ENCODE peak calls at places on chromosomes 5 and 9, in four cellular contexts. One of them, this sample, is unnamed.

GRCh38 chr5:141517902-141518610 is 29.2 kb downstream of the PCDHGC5 start:
- DNase-seq in CD8-positive, alpha-beta T cell: no peak
- DNase-seq in WERI-Rb-1: no peak
- DNase-seq in cardiac fibroblast: peak; percentile 71
- DNase-seq in this sample: no peak

GRCh38 chr5:80399553-80400239 is 8.2 kb upstream of the ZFYVE16 start:
- DNase-seq in WERI-Rb-1: no peak
- DNase-seq in CD8-positive, alpha-beta T cell: no peak
- DNase-seq in cardiac fibroblast: peak; percentile 57
- DNase-seq in this sample: no peak

GRCh38 chr9:116860509-116861120 is 173.5 kb downstream of the TRIM32 start:
- DNase-seq in cardiac fibroblast: peak; percentile 75
- DNase-seq in CD8-positive, alpha-beta T cell: no peak
- DNase-seq in WERI-Rb-1: peak; percentile 85
- DNase-seq in this sample: peak; percentile 66

GRCh38 chr5:137312060-137312459 is 187.1 kb downstream of the SPOCK1 start:
- DNase-seq in WERI-Rb-1: peak; percentile 11
- DNase-seq in CD8-positive, alpha-beta T cell: no peak
- DNase-seq in cardiac fibroblast: no peak
- DNase-seq in this sample: no peak

GRCh38 chr9:91253488-91253887 is 108.2 kb downstream of the AUH start:
- DNase-seq in CD8-positive, alpha-beta T cell: peak; percentile 7
- DNase-seq in WERI-Rb-1: no peak
- DNase-seq in cardiac fibroblast: no peak
- DNase-seq in this sample: no peak

GRCh38 chr9:20990867-20991266 is 40.6 kb downstream of the HACD4 start:
- DNase-seq in CD8-positive, alpha-beta T cell: no peak
- DNase-seq in cardiac fibroblast: no peak
- DNase-seq in WERI-Rb-1: no peak
- DNase-seq in this sample: no peak

GRCh38 chr5:76818844-76819831 is at the start of gene F2RL1:
- DNase-seq in CD8-positive, alpha-beta T cell: peak; percentile 31
- DNase-seq in cardiac fibroblast: peak; percentile 78
- DNase-seq in WERI-Rb-1: peak; percentile 85
- DNase-seq in this sample: peak; percentile 55

GRCh38 chr5:15897609-15898008 is 282.0 kb downstream of the MARCHF11 start:
- DNase-seq in cardiac fibroblast: peak; percentile 38
- DNase-seq in CD8-positive, alpha-beta T cell: no peak
- DNase-seq in WERI-Rb-1: no peak
- DNase-seq in this sample: no peak

GRCh38 chr5:133861161-133861737 is 107.2 kb downstream of the C5orf15 start:
- DNase-seq in cardiac fibroblast: no peak
- DNase-seq in WERI-Rb-1: no peak
- DNase-seq in CD8-positive, alpha-beta T cell: no peak
- DNase-seq in this sample: no peak

GRCh38 chr5:43314724-43315123 is 1.5 kb upstream of the HMGCS1 start:
- DNase-seq in CD8-positive, alpha-beta T cell: no peak
- DNase-seq in WERI-Rb-1: no peak
- DNase-seq in cardiac fibroblast: no peak
- DNase-seq in this sample: no peak

GRCh38 chr5:124912653-124913328 is 166.4 kb upstream of the ZNF608 start:
- DNase-seq in WERI-Rb-1: no peak
- DNase-seq in cardiac fibroblast: no peak
- DNase-seq in CD8-positive, alpha-beta T cell: no peak
- DNase-seq in this sample: no peak

GRCh38 chr5:78483809-78484521 is 123.5 kb downstream of the SCAMP1 start:
- DNase-seq in cardiac fibroblast: peak; percentile 82
- DNase-seq in CD8-positive, alpha-beta T cell: no peak
- DNase-seq in WERI-Rb-1: no peak
- DNase-seq in this sample: no peak

GRCh38 chr5:13566903-13567339 is 377.6 kb downstream of the DNAH5 start:
- DNase-seq in cardiac fibroblast: no peak
- DNase-seq in CD8-positive, alpha-beta T cell: no peak
- DNase-seq in WERI-Rb-1: no peak
- DNase-seq in this sample: no peak

GRCh38 chr9:126703330-126704156 is 89.8 kb downstream of the LMX1B start:
- DNase-seq in cardiac fibroblast: no peak
- DNase-seq in CD8-positive, alpha-beta T cell: no peak
- DNase-seq in WERI-Rb-1: no peak
- DNase-seq in this sample: peak; percentile 7

GRCh38 chr9:89937051-89937450 is 332.2 kb downstream of the GADD45G start:
- DNase-seq in CD8-positive, alpha-beta T cell: no peak
- DNase-seq in WERI-Rb-1: no peak
- DNase-seq in cardiac fibroblast: no peak
- DNase-seq in this sample: no peak

GRCh38 chr9:89939893-89940292 is 335.1 kb downstream of the GADD45G start:
- DNase-seq in CD8-positive, alpha-beta T cell: no peak
- DNase-seq in WERI-Rb-1: no peak
- DNase-seq in cardiac fibroblast: no peak
- DNase-seq in this sample: no peak

GRCh38 chr9:89933578-89933977 is 328.8 kb downstream of the GADD45G start:
- DNase-seq in cardiac fibroblast: no peak
- DNase-seq in WERI-Rb-1: no peak
- DNase-seq in CD8-positive, alpha-beta T cell: no peak
- DNase-seq in this sample: no peak

GRCh38 chr9:89935791-89936190 is 331.0 kb downstream of the GADD45G start:
- DNase-seq in cardiac fibroblast: no peak
- DNase-seq in WERI-Rb-1: no peak
- DNase-seq in CD8-positive, alpha-beta T cell: no peak
- DNase-seq in this sample: no peak

DNA sequence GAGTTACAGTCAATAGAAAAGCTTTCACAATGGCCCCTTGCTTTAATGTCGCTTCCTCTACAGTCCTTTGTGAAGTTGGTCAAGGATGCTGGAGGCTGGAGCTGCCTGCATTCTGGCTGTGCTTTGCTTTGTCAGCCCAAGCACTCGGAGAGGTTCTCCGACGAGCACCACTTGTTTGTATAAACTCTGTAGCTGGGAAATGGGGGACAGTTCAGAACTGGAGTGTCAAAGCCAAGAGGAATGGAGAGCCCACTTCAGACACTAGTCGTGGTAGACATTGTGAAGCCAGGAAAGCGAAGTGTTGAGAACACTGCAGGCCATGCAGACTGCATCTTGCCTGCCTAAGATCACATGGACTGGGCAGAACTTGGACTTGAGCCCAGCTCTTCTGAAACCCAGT is 330.3 kb downstream of the GADD45G start:
- DNase-seq in WERI-Rb-1: no peak
- DNase-seq in CD8-positive, alpha-beta T cell: no peak
- DNase-seq in cardiac fibroblast: no peak
- DNase-seq in this sample: no peak
- TF ChIP-seq CTCF in WERI-Rb-1: no peak
- TF ChIP-seq CTCF in CD8-positive, alpha-beta T cell: no peak
- TF ChIP-seq CTCF in cardiac fibroblast: no peak
- TF ChIP-seq CTCF in this sample: no peak

DNA sequence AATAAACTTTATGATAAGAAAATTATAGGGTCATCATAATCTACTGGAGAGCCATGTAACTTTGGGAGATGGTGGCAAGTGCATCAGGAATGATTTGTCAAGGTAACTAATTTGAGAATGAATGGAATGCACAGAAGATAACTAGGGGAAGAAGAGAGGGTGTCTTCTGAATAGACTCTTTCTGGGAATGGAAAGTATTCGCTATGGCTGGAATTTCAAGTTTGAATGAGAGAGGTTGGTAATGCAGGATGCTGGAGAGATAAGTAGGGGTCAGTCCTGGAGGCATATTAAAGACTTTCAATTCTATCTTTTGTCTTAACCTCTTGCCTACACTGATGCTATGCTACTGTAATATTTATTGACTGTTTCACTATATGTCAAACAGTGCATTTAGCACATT is 714.2 kb downstream of the CETN3 start:
- DNase-seq in CD8-positive, alpha-beta T cell: no peak
- DNase-seq in WERI-Rb-1: no peak
- DNase-seq in cardiac fibroblast: no peak
- DNase-seq in this sample: no peak
- TF ChIP-seq CTCF in CD8-positive, alpha-beta T cell: no peak
- TF ChIP-seq CTCF in WERI-Rb-1: no peak
- TF ChIP-seq CTCF in cardiac fibroblast: no peak
- TF ChIP-seq CTCF in this sample: no peak

DNA sequence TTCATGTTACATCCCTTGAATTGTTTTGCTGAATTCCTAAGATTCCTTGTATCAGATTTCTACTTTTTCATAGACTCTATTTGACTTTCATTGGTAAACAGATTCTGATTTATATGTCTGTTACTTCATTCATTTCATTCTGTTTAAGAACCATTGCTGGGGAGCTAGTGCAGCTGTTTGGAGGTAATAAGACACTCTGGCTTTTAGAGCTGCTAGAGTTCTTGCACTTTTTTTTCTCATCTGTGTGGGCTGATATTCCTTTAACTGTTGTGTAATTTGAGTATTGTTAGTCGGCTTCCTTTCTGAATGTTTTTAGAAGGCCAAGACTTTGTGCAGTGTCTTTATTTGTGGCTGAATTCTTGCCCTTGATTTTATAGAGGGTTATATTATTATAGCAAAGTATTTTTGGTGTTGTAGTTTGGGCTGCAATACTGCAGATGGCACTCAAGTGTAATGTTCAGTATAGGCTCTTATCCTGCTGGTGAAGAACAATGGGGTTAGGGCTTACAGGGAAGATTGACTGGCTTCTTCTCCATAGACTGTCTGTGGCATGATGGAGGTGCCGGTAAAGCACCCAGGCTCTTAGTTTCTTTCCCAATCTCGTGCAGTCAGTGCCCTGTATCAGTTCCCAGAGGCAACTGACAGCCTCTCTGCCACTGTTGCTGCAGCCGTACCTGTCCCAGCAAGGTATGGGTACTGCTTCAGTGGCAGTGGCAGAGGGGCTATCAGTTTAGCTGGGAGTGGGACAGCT is 162.2 kb downstream of the OXCT1 start:
- DNase-seq in WERI-Rb-1: peak; percentile 10
- DNase-seq in CD8-positive, alpha-beta T cell: no peak
- DNase-seq in cardiac fibroblast: peak; percentile 73
- DNase-seq in this sample: no peak
- TF ChIP-seq CTCF in WERI-Rb-1: peak; percentile 46
- TF ChIP-seq CTCF in CD8-positive, alpha-beta T cell: no peak
- TF ChIP-seq CTCF in cardiac fibroblast: peak; percentile 70
- TF ChIP-seq CTCF in this sample: peak; percentile 61

GRCh38 chr5:169719360-169720314 is 82.6 kb downstream of the DOCK2 start:
- DNase-seq in cardiac fibroblast: no peak
- DNase-seq in CD8-positive, alpha-beta T cell: no peak
- DNase-seq in WERI-Rb-1: no peak
- DNase-seq in this sample: no peak

GRCh38 chr5:169717298-169717697 is 80.2 kb downstream of the DOCK2 start:
- DNase-seq in cardiac fibroblast: peak; percentile 88
- DNase-seq in CD8-positive, alpha-beta T cell: no peak
- DNase-seq in WERI-Rb-1: no peak
- DNase-seq in this sample: no peak

GRCh38 chr5:169723103-169723831 is 86.2 kb downstream of the DOCK2 start:
- DNase-seq in CD8-positive, alpha-beta T cell: no peak
- DNase-seq in WERI-Rb-1: no peak
- DNase-seq in cardiac fibroblast: no peak
- DNase-seq in this sample: no peak

GRCh38 chr5:169724303-169724702 is 87.2 kb downstream of the DOCK2 start:
- DNase-seq in CD8-positive, alpha-beta T cell: no peak
- DNase-seq in WERI-Rb-1: no peak
- DNase-seq in cardiac fibroblast: no peak
- DNase-seq in this sample: no peak

GRCh38 chr5:169721771-169722170 is 84.7 kb downstream of the DOCK2 start:
- DNase-seq in CD8-positive, alpha-beta T cell: no peak
- DNase-seq in WERI-Rb-1: no peak
- DNase-seq in cardiac fibroblast: no peak
- DNase-seq in this sample: no peak
- TF ChIP-seq CTCF in CD8-positive, alpha-beta T cell: no peak
- TF ChIP-seq CTCF in WERI-Rb-1: no peak
- TF ChIP-seq CTCF in cardiac fibroblast: no peak
- TF ChIP-seq CTCF in this sample: no peak

GRCh38 chr9:2955616-2956015 is 111.7 kb upstream of the PUM3 start:
- DNase-seq in CD8-positive, alpha-beta T cell: no peak
- DNase-seq in WERI-Rb-1: no peak
- DNase-seq in cardiac fibroblast: peak; percentile 2
- DNase-seq in this sample: no peak
- TF ChIP-seq CTCF in CD8-positive, alpha-beta T cell: no peak
- TF ChIP-seq CTCF in WERI-Rb-1: no peak
- TF ChIP-seq CTCF in cardiac fibroblast: no peak
- TF ChIP-seq CTCF in this sample: no peak

GRCh38 chr9:136626740-136627642 is 35.7 kb upstream of the EGFL7 start:
- DNase-seq in CD8-positive, alpha-beta T cell: no peak
- DNase-seq in cardiac fibroblast: no peak
- DNase-seq in WERI-Rb-1: peak; percentile 50
- DNase-seq in this sample: no peak
- TF ChIP-seq CTCF in CD8-positive, alpha-beta T cell: no peak
- TF ChIP-seq CTCF in cardiac fibroblast: no peak
- TF ChIP-seq CTCF in WERI-Rb-1: peak; percentile 4
- TF ChIP-seq CTCF in this sample: no peak

GRCh38 chr5:35617435-35618296 is at the start of gene SPEF2:
- DNase-seq in CD8-positive, alpha-beta T cell: peak; percentile 63
- DNase-seq in WERI-Rb-1: peak; percentile 75
- DNase-seq in cardiac fibroblast: peak; percentile 94
- DNase-seq in this sample: peak; percentile 15
- TF ChIP-seq CTCF in CD8-positive, alpha-beta T cell: peak; percentile 78
- TF ChIP-seq CTCF in WERI-Rb-1: peak; percentile 77
- TF ChIP-seq CTCF in cardiac fibroblast: peak; percentile 80
- TF ChIP-seq CTCF in this sample: peak; percentile 75

GRCh38 chr5:140166911-140167310 is 8.1 kb upstream of the CYSTM1 start:
- DNase-seq in WERI-Rb-1: no peak
- DNase-seq in cardiac fibroblast: no peak
- DNase-seq in CD8-positive, alpha-beta T cell: no peak
- DNase-seq in this sample: no peak

GRCh38 chr5:140165921-140166270 is 9.1 kb upstream of the CYSTM1 start:
- DNase-seq in cardiac fibroblast: no peak
- DNase-seq in WERI-Rb-1: no peak
- DNase-seq in CD8-positive, alpha-beta T cell: no peak
- DNase-seq in this sample: no peak

GRCh38 chr5:140172473-140172872 is 2.5 kb upstream of the CYSTM1 start:
- DNase-seq in CD8-positive, alpha-beta T cell: no peak
- DNase-seq in cardiac fibroblast: no peak
- DNase-seq in WERI-Rb-1: no peak
- DNase-seq in this sample: no peak

GRCh38 chr5:140168371-140168770 is 6.6 kb upstream of the CYSTM1 start:
- DNase-seq in CD8-positive, alpha-beta T cell: no peak
- DNase-seq in WERI-Rb-1: no peak
- DNase-seq in cardiac fibroblast: no peak
- DNase-seq in this sample: no peak

GRCh38 chr5:140169410-140169809 is 5.6 kb upstream of the CYSTM1 start:
- DNase-seq in cardiac fibroblast: peak; percentile 40
- DNase-seq in WERI-Rb-1: no peak
- DNase-seq in CD8-positive, alpha-beta T cell: no peak
- DNase-seq in this sample: no peak
- TF ChIP-seq CTCF in cardiac fibroblast: no peak
- TF ChIP-seq CTCF in WERI-Rb-1: no peak
- TF ChIP-seq CTCF in CD8-positive, alpha-beta T cell: no peak
- TF ChIP-seq CTCF in this sample: no peak

GRCh38 chr5:58156977-58157701 is 302.7 kb downstream of the PLK2 start:
- DNase-seq in cardiac fibroblast: peak; percentile 8
- DNase-seq in WERI-Rb-1: peak; percentile 64
- DNase-seq in CD8-positive, alpha-beta T cell: no peak
- DNase-seq in this sample: peak; percentile 18
- TF ChIP-seq CTCF in cardiac fibroblast: no peak
- TF ChIP-seq CTCF in WERI-Rb-1: no peak
- TF ChIP-seq CTCF in CD8-positive, alpha-beta T cell: no peak
- TF ChIP-seq CTCF in this sample: no peak

GRCh38 chr9:125378778-125379177 is 117.2 kb downstream of the GAPVD1 start:
- DNase-seq in WERI-Rb-1: no peak
- DNase-seq in cardiac fibroblast: no peak
- DNase-seq in CD8-positive, alpha-beta T cell: no peak
- DNase-seq in this sample: no peak
- TF ChIP-seq CTCF in WERI-Rb-1: no peak
- TF ChIP-seq CTCF in cardiac fibroblast: no peak
- TF ChIP-seq CTCF in CD8-positive, alpha-beta T cell: no peak
- TF ChIP-seq CTCF in this sample: no peak

This sample was measured in D721Med.